ENCODE peak calls at places on chromosomes 7 and 10, in six cellular contexts. One of them, this sample, is unnamed.

GRCh38 chr10:12783326-12783725 is 218.2 kb downstream of the CCDC3 start:
- DNase-seq in posterior cingulate gyrus: no peak
- DNase-seq in epithelial cell of esophagus: no peak
- DNase-seq in SHP77: no peak
- DNase-seq in mucosa of gallbladder: no peak
- DNase-seq in body of pancreas: no peak
- DNase-seq in this sample: no peak

GRCh38 chr10:78349165-78349516 is 315.5 kb downstream of the RPS24 start:
- DNase-seq in mucosa of gallbladder: no peak
- DNase-seq in SHP77: no peak
- DNase-seq in body of pancreas: no peak
- DNase-seq in posterior cingulate gyrus: no peak
- DNase-seq in epithelial cell of esophagus: no peak
- DNase-seq in this sample: no peak

GRCh38 chr7:24972991-24973390 is 7.0 kb downstream of the OSBPL3 start:
- DNase-seq in epithelial cell of esophagus: peak
- DNase-seq in mucosa of gallbladder: no peak
- DNase-seq in posterior cingulate gyrus: no peak
- DNase-seq in SHP77: no peak
- DNase-seq in body of pancreas: no peak
- DNase-seq in this sample: no peak

GRCh38 chr10:63628526-63629362 is 107.5 kb downstream of the REEP3 start:
- DNase-seq in SHP77: peak
- DNase-seq in posterior cingulate gyrus: no peak
- DNase-seq in body of pancreas: peak
- DNase-seq in mucosa of gallbladder: peak
- DNase-seq in epithelial cell of esophagus: peak
- DNase-seq in this sample: peak

GRCh38 chr10:59337254-59337653 is 25.1 kb downstream of the FAM13C start:
- DNase-seq in epithelial cell of esophagus: peak
- DNase-seq in posterior cingulate gyrus: no peak
- DNase-seq in mucosa of gallbladder: peak
- DNase-seq in SHP77: peak
- DNase-seq in body of pancreas: peak
- DNase-seq in this sample: peak

GRCh38 chr7:106640368-106641141 is 20.4 kb downstream of the CCDC71L start:
- DNase-seq in body of pancreas: no peak
- DNase-seq in mucosa of gallbladder: no peak
- DNase-seq in SHP77: no peak
- DNase-seq in posterior cingulate gyrus: no peak
- DNase-seq in epithelial cell of esophagus: peak
- DNase-seq in this sample: peak

GRCh38 chr10:15046626-15047025 is 2.9 kb downstream of the OLAH start:
- DNase-seq in body of pancreas: no peak
- DNase-seq in posterior cingulate gyrus: no peak
- DNase-seq in mucosa of gallbladder: no peak
- DNase-seq in SHP77: no peak
- DNase-seq in epithelial cell of esophagus: no peak
- DNase-seq in this sample: no peak

GRCh38 chr10:14476641-14477407 is 146.1 kb upstream of the FRMD4A start:
- DNase-seq in mucosa of gallbladder: no peak
- DNase-seq in epithelial cell of esophagus: peak
- DNase-seq in posterior cingulate gyrus: no peak
- DNase-seq in SHP77: no peak
- DNase-seq in body of pancreas: no peak
- DNase-seq in this sample: peak

GRCh38 chr7:112640682-112641081 is 149.5 kb downstream of the TMEM168 start:
- DNase-seq in posterior cingulate gyrus: no peak
- DNase-seq in epithelial cell of esophagus: no peak
- DNase-seq in SHP77: no peak
- DNase-seq in mucosa of gallbladder: no peak
- DNase-seq in body of pancreas: no peak
- DNase-seq in this sample: no peak

GRCh38 chr7:125355899-125356298 is 426.3 kb upstream of the POT1 start:
- DNase-seq in epithelial cell of esophagus: no peak
- DNase-seq in body of pancreas: no peak
- DNase-seq in SHP77: no peak
- DNase-seq in mucosa of gallbladder: no peak
- DNase-seq in posterior cingulate gyrus: no peak
- DNase-seq in this sample: no peak

GRCh38 chr7:5352440-5353010 is 69.8 kb downstream of the SLC29A4 start:
- DNase-seq in posterior cingulate gyrus: no peak
- DNase-seq in body of pancreas: no peak
- DNase-seq in SHP77: no peak
- DNase-seq in epithelial cell of esophagus: no peak
- DNase-seq in mucosa of gallbladder: no peak
- DNase-seq in this sample: no peak

GRCh38 chr7:33886100-33886623 is 19.2 kb upstream of the BMPER start:
- DNase-seq in SHP77: peak
- DNase-seq in mucosa of gallbladder: no peak
- DNase-seq in epithelial cell of esophagus: no peak
- DNase-seq in body of pancreas: no peak
- DNase-seq in posterior cingulate gyrus: no peak
- DNase-seq in this sample: no peak

GRCh38 chr10:3924344-3924743 is 139.3 kb upstream of the KLF6 start:
- DNase-seq in body of pancreas: no peak
- DNase-seq in posterior cingulate gyrus: no peak
- DNase-seq in SHP77: no peak
- DNase-seq in epithelial cell of esophagus: peak
- DNase-seq in mucosa of gallbladder: no peak
- DNase-seq in this sample: peak